ENCODE peak calls at places on chromosome 22, in nine cellular contexts. I is mammary epithelial cell, X is GM23248, G is fibroblast of lung, O is neural progenitor cell, M is PC-9, C is A673, B is astrocyte, F is PC-3. J is an unnamed sample.

GRCh38 chr22:46064966-46065666 is 85.2 kb upstream of the PPARA start:
- DNase-seq in I (peak; percentile 58), X (peak; percentile 71), G (peak; percentile 63), O (no peak), M (no peak), C (no peak), B (peak; percentile 58), F (peak; percentile 35), J (no peak)

GRCh38 chr22:42228480-42228879 is 42.0 kb downstream of the TCF20 start:
- DNase-seq in I (no peak), X (no peak), G (peak; percentile 4), O (no peak), M (no peak), C (no peak), B (no peak), F (no peak), J (no peak)

GRCh38 chr22:28674121-28674563 is 5.5 kb downstream of the TTC28 start:
- DNase-seq in I (peak; percentile 68), X (peak; percentile 41), G (peak; percentile 72), O (no peak), M (peak; percentile 17), C (no peak), B (peak; percentile 69), F (peak; percentile 38), J (no peak)

GRCh38 chr22:49298834-49299750 is 528.6 kb downstream of the BRD1 start:
- DNase-seq in I (no peak), X (no peak), G (no peak), O (no peak), M (no peak), C (no peak), B (no peak), F (no peak), J (no peak)

GRCh38 chr22:48696371-48696770 is 1131.3 kb downstream of the BRD1 start:
- DNase-seq in I (no peak), X (no peak), G (no peak), O (no peak), M (no peak), C (no peak), B (no peak), F (no peak), J (no peak)

GRCh38 chr22:48357196-48357595 is 1470.5 kb downstream of the BRD1 start:
- DNase-seq in I (no peak), X (no peak), G (no peak), O (peak; percentile 24), M (no peak), C (no peak), B (no peak), F (no peak), J (no peak)

GRCh38 chr22:45552580-45553332 is 50.1 kb downstream of the FBLN1 start:
- DNase-seq in I (peak; percentile 87), X (peak; percentile 90), G (peak; percentile 97), O (peak; percentile 45), M (no peak), C (no peak), B (peak; percentile 95), F (no peak), J (peak; percentile 66)

GRCh38 chr22:43176090-43176489 is 10.8 kb downstream of the TTLL12 start:
- DNase-seq in I (no peak), X (no peak), G (no peak), O (no peak), M (no peak), C (no peak), B (no peak), F (no peak), J (no peak)

GRCh38 chr22:45531441-45531840 is 28.8 kb downstream of the FBLN1 start:
- DNase-seq in I (peak; percentile 39), X (no peak), G (no peak), O (no peak), M (no peak), C (no peak), B (no peak), F (no peak), J (no peak)

GRCh38 chr22:28143961-28144745 is 225.1 kb upstream of the PITPNB start:
- DNase-seq in I (no peak), X (no peak), G (no peak), O (no peak), M (no peak), C (no peak), B (no peak), F (no peak), J (no peak)

GRCh38 chr22:48653306-48653705 is 1174.4 kb downstream of the BRD1 start:
- DNase-seq in I (no peak), X (no peak), G (no peak), O (no peak), M (no peak), C (no peak), B (no peak), F (no peak), J (no peak)

GRCh38 chr22:47796128-47796908 is 1033.9 kb downstream of the TBC1D22A start:
- DNase-seq in I (no peak), X (no peak), G (no peak), O (no peak), M (no peak), C (no peak), B (no peak), F (no peak), J (no peak)

GRCh38 chr22:33303109-33303508 is 244.9 kb upstream of the SYN3 start:
- DNase-seq in I (no peak), X (no peak), G (no peak), O (no peak), M (no peak), C (no peak), B (no peak), F (no peak), J (no peak)

GRCh38 chr22:45757068-45757467 is 85.4 kb downstream of the ATXN10 start:
- DNase-seq in I (no peak), X (peak; percentile 58), G (peak; percentile 59), O (peak; percentile 89), M (no peak), C (no peak), B (peak; percentile 46), F (no peak), J (peak; percentile 39)

GRCh38 chr22:49643998-49644397 is 183.7 kb downstream of the BRD1 start:
- DNase-seq in I (no peak), X (no peak), G (no peak), O (no peak), M (no peak), C (no peak), B (no peak), F (no peak), J (no peak)

GRCh38 chr22:40491990-40492631 is 121.7 kb downstream of the SGSM3 start:
- DNase-seq in I (no peak), X (peak; percentile 58), G (peak; percentile 45), O (no peak), M (no peak), C (no peak), B (peak; percentile 37), F (no peak), J (no peak)

GRCh38 chr22:44209343-44209742 is 28.6 kb downstream of the PARVG start:
- DNase-seq in I (no peak), X (no peak), G (no peak), O (no peak), M (no peak), C (no peak), B (no peak), F (no peak), J (no peak)
- TF ChIP-seq EZH2 in I (no peak), X (no peak), G (no peak), O (no peak), M (no peak), C (no peak), B (no peak), F (no peak), J (no peak)

DNA sequence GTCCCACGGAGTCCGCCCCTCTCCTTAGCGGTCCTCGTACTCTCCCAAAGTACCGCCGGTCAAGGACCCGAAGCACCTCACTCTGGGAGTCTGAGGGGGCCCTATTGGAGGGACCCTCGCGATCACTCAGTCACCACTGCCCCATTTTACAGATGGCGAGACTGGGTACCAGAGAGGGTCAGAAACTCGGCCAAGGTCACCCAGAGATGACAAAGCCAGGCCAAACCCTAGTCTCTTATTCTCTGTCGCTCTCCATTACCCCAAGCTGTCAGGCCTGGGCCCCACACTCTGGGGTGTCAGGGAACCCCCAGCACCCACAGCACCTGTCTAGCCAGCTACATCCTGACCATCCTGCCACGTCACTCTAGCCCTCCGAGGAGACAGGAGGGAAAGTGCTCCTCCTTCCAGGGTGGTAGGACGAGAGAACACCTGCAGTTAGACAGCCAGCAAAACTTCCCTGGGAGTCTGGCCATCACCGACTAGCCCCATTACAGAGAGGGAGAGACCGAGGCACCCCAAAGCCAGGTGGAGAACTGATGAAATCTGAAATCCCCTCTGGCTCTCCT is 1.4 kb upstream of the KCNJ4 start:
- DNase-seq in I (no peak), X (no peak), G (no peak), O (no peak), M (no peak), C (no peak), B (no peak), F (no peak), J (no peak)
- TF ChIP-seq EZH2 in I (no peak), X (no peak), G (no peak), O (no peak), M (no peak), C (no peak), B (no peak), F (no peak), J (no peak)

GRCh38 chr22:44271010-44271500 is 41.7 kb downstream of the SHISAL1 start:
- DNase-seq in I (no peak), X (no peak), G (no peak), O (no peak), M (no peak), C (no peak), B (no peak), F (no peak), J (no peak)

GRCh38 chr22:44270556-44270880 is 42.2 kb downstream of the SHISAL1 start:
- DNase-seq in I (no peak), X (no peak), G (no peak), O (no peak), M (no peak), C (no peak), B (no peak), F (no peak), J (no peak)

GRCh38 chr22:44269117-44269498 is 43.6 kb downstream of the SHISAL1 start:
- DNase-seq in I (no peak), X (no peak), G (no peak), O (no peak), M (no peak), C (no peak), B (no peak), F (no peak), J (no peak)

GRCh38 chr22:44268431-44269116 is 44.2 kb downstream of the SHISAL1 start:
- DNase-seq in I (no peak), X (no peak), G (no peak), O (no peak), M (no peak), C (no peak), B (no peak), F (no peak), J (no peak)

GRCh38 chr22:44269757-44270555 is 42.8 kb downstream of the SHISAL1 start:
- DNase-seq in I (no peak), X (no peak), G (no peak), O (no peak), M (no peak), C (no peak), B (no peak), F (no peak), J (no peak)
- TF ChIP-seq EZH2 in I (no peak), X (no peak), G (no peak), O (no peak), M (no peak), C (no peak), B (no peak), F (no peak), J (no peak)

DNA sequence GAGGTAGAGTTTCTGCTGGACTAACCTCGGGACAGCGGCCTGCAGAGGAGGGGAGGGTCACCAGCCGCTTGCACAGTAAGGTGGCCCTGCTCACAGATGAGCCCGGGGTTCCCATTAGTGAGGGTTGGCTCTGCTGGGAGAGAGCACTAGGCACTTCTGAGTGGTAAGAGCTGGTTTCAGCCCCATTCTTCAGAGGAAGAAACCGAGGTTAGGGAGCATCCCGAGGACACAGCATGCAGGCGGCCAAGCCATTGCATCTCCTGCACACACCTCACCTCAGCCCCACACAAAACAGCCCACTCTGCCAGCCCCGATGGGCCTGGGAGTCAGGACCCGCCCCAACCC is 99.3 kb downstream of the MED15 start:
- DNase-seq in I (no peak), X (no peak), G (no peak), O (no peak), M (no peak), C (no peak), B (no peak), F (no peak), J (no peak)
- TF ChIP-seq EZH2 in I (no peak), X (no peak), G (no peak), O (no peak), M (no peak), C (no peak), B (no peak), F (no peak), J (no peak)

J was measured in hepatocyte.